ENCODE peak calls at places on chromosome 7, in eight cellular contexts. I is AG04449, G is fibroblast of the aortic adventitia, B is cardiac muscle cell, Y is choroid plexus epithelial cell, C is astrocyte, M is cardiac fibroblast, W is psoas muscle. X is an unnamed sample.

GRCh38 chr7:78993341-78993740 is 460.1 kb downstream of the MAGI2 start:
- DNase-seq in I (no peak), G (no peak), B (no peak), Y (no peak), C (no peak), M (no peak), W (no peak), X (no peak)

GRCh38 chr7:113804475-113805130 is 114.2 kb downstream of the PPP1R3A start:
- DNase-seq in I (no peak), G (no peak), B (no peak), Y (no peak), C (no peak), M (no peak), W (no peak), X (no peak)

GRCh38 chr7:141342664-141343400 is 208.4 kb upstream of the AGK start:
- DNase-seq in I (no peak), G (no peak), B (no peak), Y (no peak), C (no peak), M (no peak), W (no peak), X (no peak)

GRCh38 chr7:148652773-148653172 is 45.9 kb upstream of the CUL1 start:
- DNase-seq in I (no peak), G (no peak), B (no peak), Y (no peak), C (no peak), M (no peak), W (no peak), X (no peak)

GRCh38 chr7:110868458-110868857 is 222.5 kb upstream of the LRRN3 start:
- DNase-seq in I (no peak), G (no peak), B (no peak), Y (no peak), C (peak), M (no peak), W (no peak), X (no peak)

GRCh38 chr7:138797715-138798320 is at the start of the genes ATP6V0A4 and TMEM213:
- DNase-seq in I (no peak), G (no peak), B (no peak), Y (no peak), C (no peak), M (no peak), W (no peak), X (no peak)

GRCh38 chr7:98248156-98248555 is 3.9 kb downstream of the TECPR1 start:
- DNase-seq in I (no peak), G (no peak), B (no peak), Y (no peak), C (no peak), M (no peak), W (no peak), X (no peak)

GRCh38 chr7:44461387-44461786 is 29.1 kb downstream of the NUDCD3 start:
- DNase-seq in I (no peak), G (peak), B (no peak), Y (peak), C (peak), M (peak), W (no peak), X (peak)

GRCh38 chr7:111869266-111869665 is 307.0 kb upstream of the IMMP2L start:
- DNase-seq in I (no peak), G (no peak), B (peak), Y (no peak), C (no peak), M (no peak), W (no peak), X (no peak)

GRCh38 chr7:2355079-2356008 is 717 bp downstream of the EIF3B start:
- DNase-seq in I (no peak), G (no peak), B (peak), Y (no peak), C (no peak), M (no peak), W (peak), X (no peak)

GRCh38 chr7:155916926-155917655 is 104.8 kb upstream of the SHH start:
- DNase-seq in I (no peak), G (no peak), B (no peak), Y (no peak), C (no peak), M (no peak), W (no peak), X (no peak)

GRCh38 chr7:102914585-102914984 is 1.8 kb downstream of the LRRC17 start:
- DNase-seq in I (no peak), G (peak), B (peak), Y (peak), C (peak), M (peak), W (no peak), X (no peak)

GRCh38 chr7:134873253-134873652 is 93.8 kb downstream of the CALD1 start:
- DNase-seq in I (no peak), G (peak), B (no peak), Y (peak), C (no peak), M (peak), W (no peak), X (peak)

GRCh38 chr7:112770051-112770450 is 20.1 kb downstream of the TMEM168 start:
- DNase-seq in I (no peak), G (no peak), B (no peak), Y (no peak), C (peak), M (no peak), W (no peak), X (no peak)

GRCh38 chr7:122550545-122550944 is 148.4 kb downstream of the RNF133 start:
- DNase-seq in I (no peak), G (peak), B (no peak), Y (peak), C (peak), M (peak), W (no peak), X (peak)

GRCh38 chr7:18241543-18242231 is 214.0 kb upstream of the PRPS1L1 start:
- DNase-seq in I (no peak), G (no peak), B (no peak), Y (no peak), C (no peak), M (no peak), W (no peak), X (no peak)

GRCh38 chr7:19116121-19117080 is 1.0 kb downstream of the TWIST1 start:
- DNase-seq in I (no peak), G (peak), B (peak), Y (peak), C (peak), M (peak), W (no peak), X (peak)

GRCh38 chr7:25567430-25567829 is 339.1 kb upstream of the NPVF start:
- DNase-seq in I (no peak), G (no peak), B (no peak), Y (no peak), C (no peak), M (no peak), W (no peak), X (no peak)

GRCh38 chr7:23520582-23520981 is 11.2 kb downstream of the TRA2A start:
- DNase-seq in I (no peak), G (no peak), B (no peak), Y (no peak), C (no peak), M (no peak), W (no peak), X (no peak)
- H3K4me3 ChIP-seq in I (no peak), G (no peak), B (no peak), Y (no peak), C (no peak), M (no peak), W (no peak), X (no peak)

GRCh38 chr7:56079450-56080185 is 13.1 kb downstream of the PHKG1 start:
- DNase-seq in I (no peak), G (peak), B (peak), Y (peak), C (peak), M (peak), W (peak), X (peak)
- TF ChIP-seq CTCF in I (no peak), G (peak), B (peak), Y (peak), C (peak), M (peak), W (peak), X (peak)

DNA sequence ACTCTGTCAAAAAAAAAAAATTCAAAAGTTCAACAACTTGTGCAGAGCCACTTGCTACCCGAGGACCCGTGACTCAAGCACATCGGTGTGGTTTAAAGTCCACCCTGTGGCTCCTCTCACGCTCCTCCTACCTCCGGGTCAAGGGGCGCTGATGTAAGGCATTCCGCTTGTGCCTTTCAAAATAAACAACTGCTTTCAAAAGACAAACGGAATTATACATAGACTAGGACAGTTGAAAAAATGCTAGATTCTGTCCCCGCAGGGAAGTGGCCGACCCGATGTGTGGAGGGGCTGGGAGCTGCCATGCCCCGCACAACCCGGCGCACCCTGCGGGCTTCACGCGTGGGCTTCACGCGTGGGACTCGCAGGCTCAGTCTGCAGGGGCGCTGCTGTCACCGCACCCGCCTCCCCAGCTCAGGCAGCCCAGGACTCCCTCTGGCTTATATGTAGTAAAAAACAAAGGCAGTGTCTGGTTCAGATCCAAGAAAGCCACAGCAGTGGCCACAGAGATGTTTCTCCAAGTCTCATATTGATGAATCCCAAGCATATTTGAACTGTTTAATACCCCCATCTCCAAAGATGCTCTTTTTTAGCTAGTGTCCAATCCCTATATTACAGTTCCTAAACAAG is 239.7 kb upstream of the INHBA start:
- DNase-seq in I (no peak), G (peak), B (no peak), Y (peak), C (no peak), M (peak), W (no peak), X (peak)
- H3K4me3 ChIP-seq in I (peak), G (peak), B (no peak), Y (peak), C (peak), M (peak), W (no peak), X (peak)

GRCh38 chr7:142528608-142529408 is 220.5 kb upstream of the PRSS1 start:
- DNase-seq in I (no peak), G (no peak), B (no peak), Y (no peak), C (no peak), M (no peak), W (no peak), X (no peak)

GRCh38 chr7:142519790-142520078 is 229.5 kb upstream of the PRSS1 start:
- DNase-seq in I (no peak), G (no peak), B (no peak), Y (no peak), C (no peak), M (no peak), W (no peak), X (no peak)

GRCh38 chr7:142519077-142519789 is 230.0 kb upstream of the PRSS1 start:
- DNase-seq in I (no peak), G (no peak), B (no peak), Y (peak), C (no peak), M (no peak), W (no peak), X (no peak)

GRCh38 chr7:142523821-142524460 is 225.3 kb upstream of the PRSS1 start:
- DNase-seq in I (no peak), G (no peak), B (no peak), Y (peak), C (no peak), M (peak), W (no peak), X (no peak)
- TF ChIP-seq CTCF in I (no peak), G (peak), B (peak), Y (peak), C (peak), M (peak), W (no peak), X (peak)

GRCh38 chr7:154575497-154575896 is 427.4 kb downstream of the PAXIP1 start:
- DNase-seq in I (no peak), G (no peak), B (no peak), Y (no peak), C (peak), M (no peak), W (no peak), X (no peak)
- H3K4me3 ChIP-seq in I (no peak), G (no peak), B (no peak), Y (no peak), C (no peak), M (no peak), W (no peak), X (no peak)

GRCh38 chr7:83415840-83416239 is 233.1 kb downstream of the SEMA3E start:
- DNase-seq in I (no peak), G (no peak), B (no peak), Y (no peak), C (peak), M (no peak), W (no peak), X (no peak)

GRCh38 chr7:83413425-83413824 is 235.5 kb downstream of the SEMA3E start:
- DNase-seq in I (no peak), G (peak), B (no peak), Y (peak), C (peak), M (peak), W (no peak), X (peak)

GRCh38 chr7:83414947-83415346 is 234.0 kb downstream of the SEMA3E start:
- DNase-seq in I (no peak), G (no peak), B (no peak), Y (no peak), C (no peak), M (no peak), W (no peak), X (no peak)

GRCh38 chr7:83413831-83414230 is 235.1 kb downstream of the SEMA3E start:
- DNase-seq in I (no peak), G (peak), B (peak), Y (peak), C (peak), M (peak), W (no peak), X (no peak)

GRCh38 chr7:83419013-83419412 is 229.9 kb downstream of the SEMA3E start:
- DNase-seq in I (no peak), G (no peak), B (no peak), Y (no peak), C (no peak), M (no peak), W (no peak), X (no peak)
- TF ChIP-seq CTCF in I (no peak), G (no peak), B (no peak), Y (no peak), C (no peak), M (no peak), W (no peak), X (no peak)

GRCh38 chr7:74290590-74290950 is 1.4 kb downstream of the CLIP2 start:
- DNase-seq in I (no peak), G (no peak), B (no peak), Y (no peak), C (no peak), M (no peak), W (no peak), X (no peak)
- H3K4me3 ChIP-seq in I (peak), G (peak), B (peak), Y (peak), C (peak), M (peak), W (peak), X (peak)

GRCh38 chr7:13336227-13336626 is 648.8 kb downstream of the ARL4A start:
- DNase-seq in I (no peak), G (peak), B (no peak), Y (peak), C (peak), M (peak), W (no peak), X (peak)
- TF ChIP-seq CTCF in I (no peak), G (no peak), B (no peak), Y (no peak), C (no peak), M (no peak), W (no peak), X (no peak)

DNA sequence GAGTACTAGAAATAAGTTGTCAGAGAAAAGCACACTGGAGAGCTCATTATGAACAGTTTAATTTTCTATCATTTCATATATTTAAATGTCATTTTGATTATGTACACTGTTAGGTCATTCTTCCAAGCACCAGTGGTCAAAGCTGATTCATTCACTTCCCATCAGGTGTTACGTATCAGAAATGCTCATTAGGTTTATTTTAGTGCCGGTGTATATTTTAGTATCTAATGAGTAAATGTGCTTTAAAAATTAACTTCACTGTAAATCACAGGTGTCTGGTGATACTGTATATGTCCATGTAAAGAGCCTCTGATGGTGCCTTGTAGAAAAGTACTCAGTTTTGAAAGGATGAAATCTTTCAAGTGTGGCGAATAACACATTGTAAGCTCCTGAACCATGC is 3.5 kb downstream of the DMTF1 start:
- DNase-seq in I (no peak), G (no peak), B (no peak), Y (no peak), C (peak), M (peak), W (no peak), X (no peak)
- H3K4me3 ChIP-seq in I (no peak), G (peak), B (no peak), Y (no peak), C (no peak), M (no peak), W (peak), X (peak)

GRCh38 chr7:49790209-49790608 is 16.8 kb downstream of the VWC2 start:
- DNase-seq in I (no peak), G (no peak), B (no peak), Y (no peak), C (no peak), M (no peak), W (no peak), X (no peak)

GRCh38 chr7:49788455-49789059 is 15.1 kb downstream of the VWC2 start:
- DNase-seq in I (no peak), G (no peak), B (no peak), Y (no peak), C (no peak), M (no peak), W (no peak), X (no peak)

GRCh38 chr7:49789736-49790135 is 16.3 kb downstream of the VWC2 start:
- DNase-seq in I (no peak), G (no peak), B (no peak), Y (no peak), C (no peak), M (no peak), W (no peak), X (no peak)

GRCh38 chr7:49787980-49788379 is 14.5 kb downstream of the VWC2 start:
- DNase-seq in I (no peak), G (no peak), B (no peak), Y (no peak), C (no peak), M (no peak), W (no peak), X (no peak)

DNA sequence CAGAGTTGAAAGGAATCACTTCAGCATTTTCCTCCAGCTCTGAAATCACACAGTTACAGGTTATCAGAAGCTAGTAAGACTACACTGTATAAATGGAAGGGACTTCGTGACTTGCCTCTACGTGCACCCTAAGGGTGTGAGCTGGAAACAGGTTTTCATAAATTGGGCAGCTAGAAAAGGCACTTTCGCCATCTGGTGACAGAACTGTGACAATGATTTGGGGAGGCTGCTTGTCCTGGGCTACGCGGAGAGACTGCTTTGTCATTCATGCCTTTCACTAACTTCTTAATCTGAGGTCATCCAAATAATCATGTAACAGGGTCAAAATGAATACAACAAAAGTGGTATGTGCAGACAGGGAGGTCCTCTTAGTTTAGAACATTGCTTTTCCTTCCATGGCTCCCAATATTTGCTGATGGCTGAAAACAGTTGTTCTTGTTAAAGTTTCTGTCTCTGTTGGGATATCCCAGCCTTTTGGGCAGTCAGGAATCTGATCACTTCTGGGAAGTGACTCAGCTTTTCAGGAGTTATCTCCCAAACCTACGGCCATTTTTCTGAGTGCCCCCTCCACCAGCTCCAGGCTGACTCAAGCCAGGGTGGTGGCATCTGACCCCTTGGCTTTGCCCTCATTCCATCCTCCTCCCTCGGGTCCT is 17.8 kb downstream of the VWC2 start:
- DNase-seq in I (no peak), G (no peak), B (peak), Y (no peak), C (no peak), M (no peak), W (no peak), X (no peak)
- TF ChIP-seq CTCF in I (no peak), G (no peak), B (no peak), Y (no peak), C (no peak), M (no peak), W (no peak), X (no peak)